ENCODE peak calls at places on chromosome 15, in nine cellular contexts. One of them, this sample, is unnamed.

GRCh38 chr15:88882745-88883144 is 12.6 kb downstream of the HAPLN3 start:
- DNase-seq in HT1080: peak; percentile 73
- DNase-seq in endodermal cell: no peak
- DNase-seq in mesendoderm: peak; percentile 58
- DNase-seq in fibroblast of the aortic adventitia: peak; percentile 25
- DNase-seq in GM03348: no peak
- DNase-seq in NCI-H1105: no peak
- DNase-seq in HS-27A: no peak
- DNase-seq in NCI-H2171: no peak
- DNase-seq in this sample: peak; percentile 61

GRCh38 chr15:64426845-64427465 is 33.4 kb upstream of the ZNF609 start:
- DNase-seq in HT1080: peak; percentile 27
- DNase-seq in endodermal cell: no peak
- DNase-seq in mesendoderm: peak; percentile 10
- DNase-seq in fibroblast of the aortic adventitia: peak; percentile 75
- DNase-seq in GM03348: peak; percentile 25
- DNase-seq in NCI-H1105: peak; percentile 64
- DNase-seq in HS-27A: no peak
- DNase-seq in NCI-H2171: peak; percentile 9
- DNase-seq in this sample: peak; percentile 61

GRCh38 chr15:28900892-28901586 is 15.3 kb downstream of the APBA2 start:
- DNase-seq in HT1080: no peak
- DNase-seq in endodermal cell: peak; percentile 37
- DNase-seq in mesendoderm: no peak
- DNase-seq in fibroblast of the aortic adventitia: no peak
- DNase-seq in GM03348: no peak
- DNase-seq in NCI-H1105: no peak
- DNase-seq in HS-27A: no peak
- DNase-seq in NCI-H2171: no peak
- DNase-seq in this sample: no peak

GRCh38 chr15:78840661-78841060 is 29.4 kb upstream of the ADAMTS7 start:
- DNase-seq in HT1080: peak; percentile 81
- DNase-seq in endodermal cell: no peak
- DNase-seq in mesendoderm: peak; percentile 32
- DNase-seq in fibroblast of the aortic adventitia: no peak
- DNase-seq in GM03348: no peak
- DNase-seq in NCI-H1105: no peak
- DNase-seq in HS-27A: no peak
- DNase-seq in NCI-H2171: no peak
- DNase-seq in this sample: peak; percentile 11

GRCh38 chr15:75058127-75058905 is 34.9 kb downstream of the PPCDC start:
- DNase-seq in HT1080: no peak
- DNase-seq in endodermal cell: peak; percentile 66
- DNase-seq in mesendoderm: peak; percentile 96
- DNase-seq in fibroblast of the aortic adventitia: no peak
- DNase-seq in GM03348: no peak
- DNase-seq in NCI-H1105: no peak
- DNase-seq in HS-27A: no peak
- DNase-seq in NCI-H2171: no peak
- DNase-seq in this sample: no peak

GRCh38 chr15:80587816-80588456 is 107.2 kb upstream of the ABHD17C start:
- DNase-seq in HT1080: peak; percentile 83
- DNase-seq in endodermal cell: peak; percentile 34
- DNase-seq in mesendoderm: no peak
- DNase-seq in fibroblast of the aortic adventitia: peak; percentile 58
- DNase-seq in GM03348: no peak
- DNase-seq in NCI-H1105: no peak
- DNase-seq in HS-27A: peak; percentile 42
- DNase-seq in NCI-H2171: no peak
- DNase-seq in this sample: peak; percentile 36

GRCh38 chr15:45903283-45903682 is 268.5 kb downstream of the SQOR start:
- DNase-seq in HT1080: peak; percentile 53
- DNase-seq in endodermal cell: no peak
- DNase-seq in mesendoderm: no peak
- DNase-seq in fibroblast of the aortic adventitia: no peak
- DNase-seq in GM03348: no peak
- DNase-seq in NCI-H1105: no peak
- DNase-seq in HS-27A: no peak
- DNase-seq in NCI-H2171: no peak
- DNase-seq in this sample: no peak

GRCh38 chr15:60799885-60800728 is 321.2 kb upstream of the ICE2 start:
- DNase-seq in HT1080: peak; percentile 36
- DNase-seq in endodermal cell: no peak
- DNase-seq in mesendoderm: no peak
- DNase-seq in fibroblast of the aortic adventitia: peak; percentile 13
- DNase-seq in GM03348: peak; percentile 35
- DNase-seq in NCI-H1105: no peak
- DNase-seq in HS-27A: no peak
- DNase-seq in NCI-H2171: no peak
- DNase-seq in this sample: peak; percentile 62

GRCh38 chr15:64019764-64020163 is 26.5 kb downstream of the DAPK2 start:
- DNase-seq in HT1080: no peak
- DNase-seq in endodermal cell: no peak
- DNase-seq in mesendoderm: no peak
- DNase-seq in fibroblast of the aortic adventitia: no peak
- DNase-seq in GM03348: no peak
- DNase-seq in NCI-H1105: no peak
- DNase-seq in HS-27A: no peak
- DNase-seq in NCI-H2171: no peak
- DNase-seq in this sample: peak; percentile 56

GRCh38 chr15:90918835-90919234 is 13.5 kb downstream of the HDDC3 start:
- DNase-seq in HT1080: no peak
- DNase-seq in endodermal cell: no peak
- DNase-seq in mesendoderm: no peak
- DNase-seq in fibroblast of the aortic adventitia: no peak
- DNase-seq in GM03348: no peak
- DNase-seq in NCI-H1105: no peak
- DNase-seq in HS-27A: no peak
- DNase-seq in NCI-H2171: no peak
- DNase-seq in this sample: no peak

GRCh38 chr15:67927501-67928156 is 87.8 kb upstream of the RNU6-1 start:
- DNase-seq in HT1080: peak; percentile 30
- DNase-seq in endodermal cell: no peak
- DNase-seq in mesendoderm: peak; percentile 78
- DNase-seq in fibroblast of the aortic adventitia: peak; percentile 98
- DNase-seq in GM03348: peak; percentile 36
- DNase-seq in NCI-H1105: no peak
- DNase-seq in HS-27A: peak; percentile 93
- DNase-seq in NCI-H2171: no peak
- DNase-seq in this sample: peak; percentile 39

GRCh38 chr15:95266481-95267061 is 1035.2 kb downstream of the MCTP2 start:
- DNase-seq in HT1080: no peak
- DNase-seq in endodermal cell: no peak
- DNase-seq in mesendoderm: no peak
- DNase-seq in fibroblast of the aortic adventitia: peak; percentile 96
- DNase-seq in GM03348: peak; percentile 49
- DNase-seq in NCI-H1105: no peak
- DNase-seq in HS-27A: no peak
- DNase-seq in NCI-H2171: no peak
- DNase-seq in this sample: peak; percentile 68

GRCh38 chr15:55407631-55407948 is 569 bp downstream of the CCPG1 start:
- DNase-seq in HT1080: no peak
- DNase-seq in endodermal cell: no peak
- DNase-seq in mesendoderm: no peak
- DNase-seq in fibroblast of the aortic adventitia: peak; percentile 50
- DNase-seq in GM03348: peak; percentile 26
- DNase-seq in NCI-H1105: no peak
- DNase-seq in HS-27A: no peak
- DNase-seq in NCI-H2171: peak; percentile 36
- DNase-seq in this sample: no peak

GRCh38 chr15:88610756-88611231 is 10.3 kb upstream of the AEN start:
- DNase-seq in HT1080: peak; percentile 73
- DNase-seq in endodermal cell: peak; percentile 73
- DNase-seq in mesendoderm: peak; percentile 86
- DNase-seq in fibroblast of the aortic adventitia: no peak
- DNase-seq in GM03348: no peak
- DNase-seq in NCI-H1105: no peak
- DNase-seq in HS-27A: no peak
- DNase-seq in NCI-H2171: no peak
- DNase-seq in this sample: peak; percentile 22

GRCh38 chr15:85865070-85865684 is 70.5 kb upstream of the KLHL25 start:
- DNase-seq in HT1080: peak; percentile 36
- DNase-seq in endodermal cell: peak; percentile 90
- DNase-seq in mesendoderm: peak; percentile 93
- DNase-seq in fibroblast of the aortic adventitia: peak; percentile 63
- DNase-seq in GM03348: peak; percentile 64
- DNase-seq in NCI-H1105: no peak
- DNase-seq in HS-27A: no peak
- DNase-seq in NCI-H2171: peak; percentile 83
- DNase-seq in this sample: peak; percentile 50

GRCh38 chr15:91694829-91695205 is 158.7 kb upstream of the SLCO3A1 start:
- DNase-seq in HT1080: peak; percentile 8
- DNase-seq in endodermal cell: no peak
- DNase-seq in mesendoderm: no peak
- DNase-seq in fibroblast of the aortic adventitia: peak; percentile 80
- DNase-seq in GM03348: peak; percentile 68
- DNase-seq in NCI-H1105: no peak
- DNase-seq in HS-27A: no peak
- DNase-seq in NCI-H2171: no peak
- DNase-seq in this sample: peak; percentile 69

This sample was measured in AG10803.